ENCODE peak calls at places on chromosomes 12 and 14, in four cellular contexts. One of them, this sample, is unnamed. For H3K36me3, the result is how much of the 10 kb centered on the place peaks cover.

GRCh38 chr14:89418452-89418851 is 1.4 kb upstream of the FOXN3 start:
- DNase-seq in tibial artery: no peak
- DNase-seq in cardiac muscle cell: no peak
- DNase-seq in OCI-LY7: no peak
- DNase-seq in this sample: peak

GRCh38 chr12:7113389-7113871 is 4.4 kb upstream of the C1RL start:
- DNase-seq in cardiac muscle cell: peak
- DNase-seq in OCI-LY7: peak
- DNase-seq in tibial artery: peak
- DNase-seq in this sample: peak

GRCh38 chr12:19220205-19220604 is 90.7 kb downstream of the PLEKHA5 start:
- DNase-seq in tibial artery: no peak
- DNase-seq in cardiac muscle cell: peak
- DNase-seq in OCI-LY7: no peak
- DNase-seq in this sample: no peak

GRCh38 chr14:74638970-74639369 is 26.9 kb upstream of the LTBP2 start:
- DNase-seq in cardiac muscle cell: peak
- DNase-seq in tibial artery: no peak
- DNase-seq in OCI-LY7: no peak
- DNase-seq in this sample: no peak

GRCh38 chr12:109763201-109763841 is 49.7 kb downstream of the FAM222A start:
- DNase-seq in OCI-LY7: no peak
- DNase-seq in tibial artery: no peak
- DNase-seq in cardiac muscle cell: peak
- DNase-seq in this sample: peak

GRCh38 chr14:69715725-69716482 is 51.0 kb upstream of the SRSF5 start:
- DNase-seq in cardiac muscle cell: peak
- DNase-seq in OCI-LY7: no peak
- DNase-seq in tibial artery: peak
- DNase-seq in this sample: no peak

GRCh38 chr12:94704452-94704871 is 54.1 kb upstream of the TMCC3 start:
- DNase-seq in OCI-LY7: no peak
- DNase-seq in tibial artery: no peak
- DNase-seq in cardiac muscle cell: peak
- DNase-seq in this sample: no peak

GRCh38 chr14:88841741-88842140 is 17.3 kb downstream of the TTC8 start:
- DNase-seq in cardiac muscle cell: no peak
- DNase-seq in OCI-LY7: no peak
- DNase-seq in tibial artery: no peak
- DNase-seq in this sample: no peak

GRCh38 chr14:20690848-20691640 is 2.5 kb downstream of the ANG start:
- DNase-seq in cardiac muscle cell: peak
- DNase-seq in OCI-LY7: peak
- DNase-seq in tibial artery: peak
- DNase-seq in this sample: no peak

GRCh38 chr12:62466018-62466595 is 519 bp upstream of the MON2 start:
- DNase-seq in tibial artery: peak
- DNase-seq in cardiac muscle cell: peak
- DNase-seq in OCI-LY7: peak
- DNase-seq in this sample: peak

GRCh38 chr12:69570000-69570516 is 15.2 kb upstream of the CCT2 start:
- DNase-seq in cardiac muscle cell: peak
- DNase-seq in OCI-LY7: no peak
- DNase-seq in tibial artery: no peak
- DNase-seq in this sample: no peak

GRCh38 chr12:119069029-119069731 is 87.8 kb downstream of the SRRM4 start:
- DNase-seq in cardiac muscle cell: no peak
- DNase-seq in OCI-LY7: no peak
- DNase-seq in tibial artery: no peak
- DNase-seq in this sample: no peak

GRCh38 chr12:102797513-102797912 is 119.5 kb downstream of the PAH start:
- DNase-seq in cardiac muscle cell: no peak
- DNase-seq in OCI-LY7: no peak
- DNase-seq in tibial artery: no peak
- DNase-seq in this sample: no peak

GRCh38 chr12:21223930-21224329 is 92.9 kb downstream of the SLCO1B1 start:
- DNase-seq in OCI-LY7: no peak
- DNase-seq in cardiac muscle cell: no peak
- DNase-seq in tibial artery: no peak
- DNase-seq in this sample: no peak

GRCh38 chr14:27056586-27056985 is 458.8 kb upstream of the NOVA1 start:
- DNase-seq in OCI-LY7: no peak
- DNase-seq in tibial artery: no peak
- DNase-seq in cardiac muscle cell: no peak
- DNase-seq in this sample: no peak

GRCh38 chr12:42119085-42119633 is 25.5 kb downstream of the GXYLT1 start:
- DNase-seq in cardiac muscle cell: peak
- DNase-seq in tibial artery: no peak
- DNase-seq in OCI-LY7: no peak
- DNase-seq in this sample: no peak

GRCh38 chr14:86532219-86532618 is 1002.3 kb downstream of the FLRT2 start:
- DNase-seq in cardiac muscle cell: peak
- DNase-seq in tibial artery: no peak
- DNase-seq in OCI-LY7: no peak
- DNase-seq in this sample: no peak

GRCh38 chr14:70905316-70905715 is 1.9 kb upstream of the PCNX1 start:
- DNase-seq in cardiac muscle cell: peak
- DNase-seq in OCI-LY7: no peak
- DNase-seq in tibial artery: no peak
- DNase-seq in this sample: peak

GRCh38 chr12:104475269-104475668 is 18.5 kb downstream of the CHST11 start:
- DNase-seq in tibial artery: no peak
- DNase-seq in cardiac muscle cell: no peak
- DNase-seq in OCI-LY7: no peak
- DNase-seq in this sample: no peak

GRCh38 chr12:19643635-19644034 is 204.3 kb downstream of the AEBP2 start:
- DNase-seq in cardiac muscle cell: peak
- DNase-seq in tibial artery: no peak
- DNase-seq in OCI-LY7: no peak
- DNase-seq in this sample: peak

GRCh38 chr12:123152823-123153222 is 1.9 kb upstream of the PITPNM2 start:
- DNase-seq in tibial artery: no peak
- DNase-seq in OCI-LY7: no peak
- DNase-seq in cardiac muscle cell: no peak
- DNase-seq in this sample: no peak

GRCh38 chr12:132444283-132444682 is 45.7 kb upstream of the FBRSL1 start:
- DNase-seq in OCI-LY7: no peak
- DNase-seq in cardiac muscle cell: no peak
- DNase-seq in tibial artery: no peak
- DNase-seq in this sample: no peak

GRCh38 chr12:115383668-115384067 is 699.7 kb upstream of the TBX3 start:
- DNase-seq in cardiac muscle cell: peak
- DNase-seq in tibial artery: no peak
- DNase-seq in OCI-LY7: no peak
- DNase-seq in this sample: no peak

GRCh38 chr12:22459872-22460490 is 84.4 kb downstream of the C2CD5 start:
- DNase-seq in OCI-LY7: peak
- DNase-seq in cardiac muscle cell: peak
- DNase-seq in tibial artery: no peak
- DNase-seq in this sample: peak

GRCh38 chr12:56629459-56630179 is 507 bp downstream of the BAZ2A start:
- DNase-seq in OCI-LY7: peak
- DNase-seq in cardiac muscle cell: peak
- DNase-seq in tibial artery: no peak
- DNase-seq in this sample: no peak

GRCh38 chr14:63972323-63972932 is 119.6 kb downstream of the SYNE2 start:
- DNase-seq in cardiac muscle cell: no peak
- DNase-seq in tibial artery: no peak
- DNase-seq in OCI-LY7: no peak
- DNase-seq in this sample: no peak

GRCh38 chr14:85584481-85584880 is 54.5 kb downstream of the FLRT2 start:
- DNase-seq in tibial artery: no peak
- DNase-seq in cardiac muscle cell: no peak
- DNase-seq in OCI-LY7: no peak
- DNase-seq in this sample: no peak

GRCh38 chr14:43155258-43155657 is 1351.8 kb downstream of the FSCB start:
- DNase-seq in OCI-LY7: no peak
- DNase-seq in cardiac muscle cell: no peak
- DNase-seq in tibial artery: no peak
- DNase-seq in this sample: no peak

GRCh38 chr14:68952544-68953535 is 26.3 kb downstream of the ACTN1 start:
- DNase-seq in tibial artery: no peak
- DNase-seq in cardiac muscle cell: peak
- DNase-seq in OCI-LY7: no peak
- DNase-seq in this sample: no peak

GRCh38 chr12:39239484-39240143 is 203.3 kb downstream of the KIF21A start:
- DNase-seq in tibial artery: no peak
- DNase-seq in cardiac muscle cell: no peak
- DNase-seq in OCI-LY7: no peak
- DNase-seq in this sample: no peak

GRCh38 chr14:89702151-89702936 is 252.2 kb downstream of the EFCAB11 start:
- DNase-seq in tibial artery: peak
- DNase-seq in cardiac muscle cell: peak
- DNase-seq in OCI-LY7: no peak
- DNase-seq in this sample: no peak

GRCh38 chr12:79400481-79400880 is 290.3 kb downstream of the PAWR start:
- DNase-seq in tibial artery: no peak
- DNase-seq in OCI-LY7: no peak
- DNase-seq in cardiac muscle cell: no peak
- DNase-seq in this sample: no peak

GRCh38 chr12:69570545-69571399 is 14.5 kb upstream of the CCT2 start:
- DNase-seq in OCI-LY7: peak
- DNase-seq in cardiac muscle cell: peak
- DNase-seq in tibial artery: peak
- DNase-seq in this sample: peak

GRCh38 chr12:106090586-106091411 is 48.0 kb downstream of the NUAK1 start:
- DNase-seq in tibial artery: peak
- DNase-seq in OCI-LY7: no peak
- DNase-seq in cardiac muscle cell: no peak
- DNase-seq in this sample: no peak

GRCh38 chr12:126558810-126559209 is 1493.6 kb downstream of the AACS start:
- DNase-seq in tibial artery: no peak
- DNase-seq in cardiac muscle cell: no peak
- DNase-seq in OCI-LY7: no peak
- DNase-seq in this sample: no peak

DNA sequence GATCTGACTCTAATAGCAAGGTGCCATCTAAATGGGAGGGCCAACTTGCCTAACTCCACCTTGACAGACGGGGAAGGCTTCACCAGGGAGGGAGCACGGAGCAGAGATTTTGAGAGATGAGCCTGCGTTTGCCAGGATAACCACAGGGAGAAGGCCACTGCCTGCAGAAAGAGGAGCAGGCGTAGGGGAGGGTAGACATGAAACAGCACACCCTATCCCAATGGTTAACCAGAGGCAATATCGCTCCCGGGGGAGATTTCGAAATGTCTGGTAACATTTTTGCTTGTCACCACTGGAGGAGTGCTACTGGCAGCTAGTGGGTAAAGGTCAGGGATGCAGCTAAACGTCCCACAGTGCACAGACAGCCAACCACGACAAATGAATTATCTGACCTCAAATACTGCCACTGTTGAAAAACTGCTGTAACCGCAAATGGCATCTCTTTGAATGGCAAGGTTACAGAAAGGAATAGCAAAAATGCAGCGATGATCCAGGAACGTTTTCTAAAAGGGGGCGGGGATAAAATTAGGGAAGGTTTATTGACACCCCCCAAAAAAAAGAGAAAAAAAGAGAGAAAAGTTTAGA is 126.0 kb upstream of the ATF7IP start:
- DNase-seq in tibial artery: peak
- DNase-seq in cardiac muscle cell: peak
- DNase-seq in OCI-LY7: peak
- DNase-seq in this sample: peak
- H3K4me3 ChIP-seq in tibial artery: peak
- H3K4me3 ChIP-seq in cardiac muscle cell: no peak
- H3K4me3 ChIP-seq in OCI-LY7: peak
- H3K4me3 ChIP-seq in this sample: no peak

DNA sequence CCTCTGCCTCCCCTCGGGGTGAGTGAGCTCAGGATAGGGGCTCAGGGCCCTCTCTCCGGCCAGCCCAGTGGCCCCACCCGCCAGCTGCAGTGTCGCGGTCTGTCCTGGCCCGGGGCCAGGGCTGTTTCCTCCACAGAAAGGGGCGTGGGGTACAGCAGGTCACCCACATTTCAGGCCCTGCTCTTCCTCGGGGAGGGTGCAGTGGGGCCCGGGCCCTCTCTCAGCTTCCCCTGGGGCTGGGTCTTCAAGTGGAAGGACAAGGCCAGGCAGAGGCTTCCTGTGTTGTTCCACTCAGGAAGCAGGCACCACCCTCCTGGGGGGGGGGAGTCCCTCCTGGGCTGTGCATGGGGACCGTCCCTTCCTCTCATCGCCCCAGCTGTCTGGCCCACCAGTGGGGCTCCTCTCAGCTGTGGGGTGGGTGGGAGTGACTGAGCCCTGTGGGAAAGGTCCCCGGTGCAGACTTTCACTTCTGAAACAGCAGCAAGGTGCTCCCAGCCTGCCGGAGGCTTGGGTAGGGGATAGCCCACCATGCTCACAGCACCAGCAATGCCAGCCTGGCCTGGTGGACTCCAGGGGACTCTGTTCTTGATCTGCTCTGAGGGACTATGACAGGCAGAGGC is 3.7 kb downstream of the GPR132 start:
- DNase-seq in tibial artery: peak
- DNase-seq in OCI-LY7: no peak
- DNase-seq in cardiac muscle cell: no peak
- DNase-seq in this sample: no peak
- H3K27ac ChIP-seq in tibial artery: no peak
- H3K27ac ChIP-seq in OCI-LY7: no peak
- H3K27ac ChIP-seq in cardiac muscle cell: no peak
- H3K27ac ChIP-seq in this sample: no peak

GRCh38 chr12:64470507-64470906 is 18.6 kb downstream of the TBK1 start:
- DNase-seq in OCI-LY7: no peak
- DNase-seq in tibial artery: no peak
- DNase-seq in cardiac muscle cell: no peak
- DNase-seq in this sample: no peak
- H3K36me3 ChIP-seq in OCI-LY7: half or more
- H3K36me3 ChIP-seq in tibial artery: half or more
- H3K36me3 ChIP-seq in cardiac muscle cell: under half
- H3K36me3 ChIP-seq in this sample: half or more

GRCh38 chr12:53230971-53231858 is 794 bp downstream of the RARG start:
- DNase-seq in tibial artery: no peak
- DNase-seq in cardiac muscle cell: no peak
- DNase-seq in OCI-LY7: no peak
- DNase-seq in this sample: no peak

GRCh38 chr12:53227341-53227740 is 4.7 kb downstream of the RARG start:
- DNase-seq in tibial artery: no peak
- DNase-seq in cardiac muscle cell: no peak
- DNase-seq in OCI-LY7: no peak
- DNase-seq in this sample: no peak

GRCh38 chr12:53232641-53233538 is 881 bp upstream of the RARG start:
- DNase-seq in cardiac muscle cell: peak
- DNase-seq in tibial artery: peak
- DNase-seq in OCI-LY7: no peak
- DNase-seq in this sample: no peak

GRCh38 chr12:53231859-53232640 is at the start of gene RARG:
- DNase-seq in OCI-LY7: no peak
- DNase-seq in cardiac muscle cell: peak
- DNase-seq in tibial artery: peak
- DNase-seq in this sample: no peak

DNA sequence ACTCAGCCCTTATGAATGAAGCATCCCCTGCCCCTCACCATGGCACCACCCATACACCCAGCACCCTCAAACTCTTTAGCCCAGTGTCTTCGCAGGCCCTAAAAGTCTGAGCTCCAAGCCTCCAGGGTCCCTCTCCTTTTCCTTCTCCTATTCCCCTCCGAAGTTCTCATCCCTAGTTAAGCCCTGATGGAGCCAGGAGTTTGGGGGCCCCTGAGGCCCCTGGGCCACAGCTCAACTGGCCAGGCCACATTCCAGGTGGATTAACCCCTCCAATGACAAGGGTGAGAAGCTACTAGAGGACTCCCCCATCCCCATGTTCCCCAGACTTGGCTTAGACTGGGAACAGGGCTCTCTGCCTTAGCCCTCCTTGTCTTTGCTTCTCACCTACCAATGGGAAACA is 2.6 kb downstream of the RARG start:
- DNase-seq in OCI-LY7: no peak
- DNase-seq in tibial artery: no peak
- DNase-seq in cardiac muscle cell: no peak
- DNase-seq in this sample: no peak
- H3K4me3 ChIP-seq in OCI-LY7: no peak
- H3K4me3 ChIP-seq in tibial artery: no peak
- H3K4me3 ChIP-seq in cardiac muscle cell: no peak
- H3K4me3 ChIP-seq in this sample: no peak